ENCODE peak calls at places on chromosomes 13 and 19, in six cellular contexts. V is GM23338, S is suprapubic skin, M is breast epithelium, R is sigmoid colon, Q is K562. W is an unnamed sample.

GRCh38 chr19:4140237-4140711 is 13.2 kb upstream of the CREB3L3 start:
- DNase-seq in V (peak; percentile 94), S (no peak), M (no peak), R (no peak), Q (peak; percentile 81), W (peak; percentile 31)

GRCh38 chr13:35732565-35732964 is 256.1 kb upstream of the MAB21L1 start:
- DNase-seq in V (no peak), S (no peak), M (no peak), R (peak; percentile 77), Q (no peak), W (no peak)

GRCh38 chr13:31663880-31664585 is 75.3 kb upstream of the RXFP2 start:
- DNase-seq in V (peak; percentile 82), S (no peak), M (no peak), R (no peak), Q (no peak), W (no peak)

GRCh38 chr13:113082198-113083021 is 23.2 kb upstream of the F7 start:
- DNase-seq in V (no peak), S (no peak), M (no peak), R (no peak), Q (no peak), W (no peak)

GRCh38 chr13:45297456-45298205 is 43.4 kb downstream of the TPT1 start:
- DNase-seq in V (no peak), S (no peak), M (no peak), R (no peak), Q (no peak), W (no peak)

GRCh38 chr13:84972907-84973306 is 826.3 kb downstream of the SLITRK6 start:
- DNase-seq in V (no peak), S (no peak), M (no peak), R (no peak), Q (no peak), W (no peak)

GRCh38 chr13:99403458-99403971 is 96.3 kb upstream of the GPR183 start:
- DNase-seq in V (no peak), S (peak; percentile 58), M (no peak), R (no peak), Q (no peak), W (no peak)

GRCh38 chr13:31629085-31629785 is 110.1 kb upstream of the RXFP2 start:
- DNase-seq in V (no peak), S (no peak), M (no peak), R (no peak), Q (no peak), W (no peak)

DNA sequence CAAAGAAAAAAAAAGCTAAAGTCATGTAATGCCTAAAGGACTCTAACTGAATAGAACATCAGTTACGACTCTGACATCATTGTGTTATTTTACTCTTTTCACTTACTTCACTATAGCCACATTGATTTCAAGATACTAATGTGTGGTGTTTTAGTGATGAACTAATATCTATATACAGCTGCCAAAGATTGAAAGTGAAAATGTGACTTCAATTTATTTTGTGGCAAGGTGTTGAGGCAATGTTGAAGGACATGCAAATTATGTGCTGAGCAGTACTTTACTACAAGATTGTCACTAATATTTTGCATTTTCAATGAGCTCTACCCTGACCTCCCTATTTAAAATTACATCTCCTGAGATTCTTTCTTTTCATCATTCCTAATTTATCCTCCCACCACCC is 1911.9 kb upstream of the PCDH20 start:
- DNase-seq in V (no peak), S (no peak), M (no peak), R (no peak), Q (no peak), W (no peak)
- TF ChIP-seq POLR2AphosphoS5 in V (no peak), S (no peak), M (no peak), R (no peak), Q (no peak), W (no peak)

DNA sequence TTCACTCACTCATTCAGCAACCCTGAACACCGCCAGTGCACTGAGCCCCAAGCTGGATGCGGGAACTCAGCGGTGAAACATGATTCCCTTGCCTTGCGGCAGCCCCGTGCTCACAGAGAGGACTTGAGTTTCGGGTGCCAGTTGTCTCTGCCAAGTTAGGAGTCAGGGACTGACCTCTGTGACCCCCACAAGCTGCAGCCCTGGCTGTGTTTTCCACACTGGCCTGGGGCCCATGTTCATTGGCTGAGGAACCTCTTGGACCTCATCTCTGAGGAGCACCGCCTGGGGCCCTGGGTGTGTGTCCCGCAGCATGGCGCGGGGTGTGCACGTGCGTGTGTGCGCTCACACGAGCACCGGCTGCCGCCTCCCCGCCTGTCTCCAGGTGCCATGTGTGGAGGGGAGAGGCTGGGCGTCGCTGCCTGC is 31.0 kb downstream of the CAPN12 start:
- DNase-seq in V (no peak), S (no peak), M (no peak), R (peak; percentile 89), Q (no peak), W (no peak)
- H3K4me1 ChIP-seq in V (no peaks in the 10 kb centered on the region), S (peaks cover 57% of the 10 kb centered on the region), M (peaks cover 26% of the 10 kb centered on the region), R (peaks cover 75% of the 10 kb centered on the region), Q (peaks cover 22% of the 10 kb centered on the region), W (peaks cover 32% of the 10 kb centered on the region)

DNA sequence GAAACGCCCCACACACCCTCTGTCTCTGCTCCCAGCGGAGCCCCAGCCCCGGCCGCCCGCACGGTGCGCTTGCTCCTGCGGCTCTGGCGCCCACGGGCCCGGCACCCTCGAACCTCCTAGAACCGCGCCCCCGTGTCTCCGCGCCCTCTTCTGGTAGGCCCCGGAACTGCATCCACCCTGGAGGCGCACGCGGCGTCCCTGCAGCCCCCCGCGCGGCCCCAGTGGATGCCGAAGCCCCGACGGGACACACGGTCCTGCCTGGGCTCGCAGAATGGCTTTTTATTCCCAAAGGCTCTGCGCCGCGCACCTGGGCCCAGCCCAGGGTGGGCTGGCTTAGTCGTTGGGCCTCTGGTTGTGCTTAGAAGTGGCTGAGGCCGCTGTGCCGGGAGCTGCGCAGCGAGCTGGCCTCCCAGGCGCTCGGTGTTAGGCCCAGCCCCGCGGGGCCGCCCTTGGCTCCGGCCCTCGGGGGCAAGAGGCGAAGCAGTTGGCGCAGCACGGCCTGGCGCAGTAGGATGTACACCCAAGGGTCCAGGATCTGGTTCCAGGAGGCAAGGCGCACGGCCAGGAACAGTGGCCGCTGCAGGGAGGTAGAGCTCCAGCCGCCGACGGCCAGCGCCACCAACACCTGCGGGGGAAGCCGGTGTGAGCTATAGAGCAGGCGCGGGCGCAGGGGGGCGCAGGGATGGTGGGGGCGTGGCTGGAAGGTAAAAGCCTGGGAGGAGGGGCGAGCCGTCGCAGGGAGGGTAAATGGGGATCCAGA is 2.8 kb downstream of the PTGER1 start:
- DNase-seq in V (peak; percentile 92), S (peak; percentile 83), M (peak; percentile 73), R (no peak), Q (peak; percentile 86), W (no peak)
- TF ChIP-seq POLR2AphosphoS5 in V (peak; percentile 86), S (no peak), M (peak; percentile 25), R (peak; percentile 46), Q (no peak), W (peak; percentile 21)

GRCh38 chr13:41050041-41050440 is 11.3 kb upstream of the WBP4 start:
- DNase-seq in V (no peak), S (no peak), M (no peak), R (no peak), Q (no peak), W (no peak)

GRCh38 chr13:41054919-41055619 is 6.2 kb upstream of the WBP4 start:
- DNase-seq in V (peak; percentile 57), S (no peak), M (no peak), R (no peak), Q (peak; percentile 59), W (no peak)

GRCh38 chr13:41053384-41053826 is 7.9 kb upstream of the WBP4 start:
- DNase-seq in V (no peak), S (no peak), M (no peak), R (no peak), Q (peak; percentile 14), W (no peak)

GRCh38 chr13:41054212-41054877 is 7.0 kb upstream of the WBP4 start:
- DNase-seq in V (peak; percentile 63), S (no peak), M (no peak), R (no peak), Q (peak; percentile 68), W (peak; percentile 49)

DNA sequence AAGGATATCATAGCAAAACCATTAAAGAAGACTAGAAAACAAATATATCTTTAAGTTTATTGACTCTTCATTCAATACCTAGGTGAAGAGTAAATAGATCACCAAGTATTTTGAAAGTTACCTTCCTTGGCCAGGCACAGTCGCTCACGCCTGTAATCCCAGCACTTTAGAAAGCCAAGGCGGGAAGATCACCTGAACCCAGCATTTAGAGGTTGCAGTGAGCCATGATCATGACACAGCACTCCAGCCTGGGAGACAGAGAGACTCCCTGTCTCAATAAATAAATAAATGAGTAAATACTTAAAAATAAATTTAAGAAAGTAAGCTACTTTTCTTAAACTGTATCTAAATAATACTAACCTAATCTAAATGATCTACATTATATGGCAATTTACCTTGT is 8.9 kb upstream of the WBP4 start:
- DNase-seq in V (no peak), S (no peak), M (no peak), R (no peak), Q (peak; percentile 24), W (no peak)
- H3K4me1 ChIP-seq in V (no peaks in the 10 kb centered on the region), S (peaks cover 58% of the 10 kb centered on the region), M (no peaks in the 10 kb centered on the region), R (peaks cover 77% of the 10 kb centered on the region), Q (peaks cover 8% of the 10 kb centered on the region), W (peaks cover 5% of the 10 kb centered on the region)

GRCh38 chr13:110888390-110888789 is 26.5 kb downstream of the ANKRD10 start:
- DNase-seq in V (no peak), S (no peak), M (no peak), R (no peak), Q (no peak), W (no peak)

GRCh38 chr13:110887955-110888333 is 26.9 kb downstream of the ANKRD10 start:
- DNase-seq in V (peak; percentile 59), S (no peak), M (no peak), R (no peak), Q (no peak), W (no peak)

GRCh38 chr13:110893571-110893970 is 21.3 kb downstream of the ANKRD10 start:
- DNase-seq in V (no peak), S (no peak), M (no peak), R (no peak), Q (no peak), W (no peak)

GRCh38 chr13:110887242-110887954 is 27.5 kb downstream of the ANKRD10 start:
- DNase-seq in V (no peak), S (no peak), M (no peak), R (no peak), Q (no peak), W (no peak)

DNA sequence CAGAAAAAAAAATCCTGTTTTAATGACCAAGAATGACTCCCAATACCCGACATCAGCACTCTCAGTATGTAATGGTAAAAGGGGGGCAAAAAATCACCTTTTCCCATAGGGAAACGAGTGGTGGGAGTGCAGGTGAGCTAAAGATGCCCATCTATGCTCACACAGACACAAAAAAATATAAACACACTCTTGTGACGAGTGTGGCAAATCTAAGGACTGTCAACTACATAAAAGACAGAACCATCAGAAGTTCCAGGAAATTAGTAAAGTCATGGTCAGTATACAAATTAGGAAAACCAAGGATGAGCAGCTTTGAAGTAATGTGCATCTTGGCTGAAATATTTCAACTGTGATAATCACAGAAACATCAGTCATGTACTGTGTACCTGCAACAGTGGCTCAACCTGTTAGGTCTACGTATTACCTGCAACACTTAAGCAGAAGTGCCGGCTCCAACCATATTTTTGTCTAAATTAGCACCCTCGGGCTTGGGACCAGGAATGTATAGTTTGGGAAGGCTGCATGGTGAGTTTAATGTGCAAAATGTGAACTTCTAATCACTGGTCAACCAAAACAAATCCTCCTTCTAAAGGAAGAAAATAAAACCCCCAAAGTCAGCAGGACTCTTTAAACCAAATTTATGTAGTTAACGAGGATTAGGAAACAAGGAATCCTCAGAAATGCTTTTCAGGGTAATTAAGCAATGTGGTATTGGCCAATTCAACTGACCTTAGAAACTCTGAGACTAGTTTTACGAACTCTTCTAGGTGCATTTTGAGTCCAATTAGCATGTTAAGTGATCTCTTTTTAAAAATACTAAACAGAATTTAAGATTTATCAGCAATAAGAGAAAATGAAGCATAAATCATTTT is 24.4 kb downstream of the ANKRD10 start:
- DNase-seq in V (no peak), S (no peak), M (no peak), R (no peak), Q (no peak), W (no peak)
- TF ChIP-seq POLR2AphosphoS5 in V (no peak), S (no peak), M (no peak), R (no peak), Q (no peak), W (no peak)

GRCh38 chr19:2243274-2244121 is 5.6 kb upstream of the AMH start:
- DNase-seq in V (no peak), S (no peak), M (no peak), R (no peak), Q (no peak), W (no peak)
- H3K4me1 ChIP-seq in V (peaks cover 23% of the 10 kb centered on the region), S (peaks cover 47% of the 10 kb centered on the region), M (peaks cover 18% of the 10 kb centered on the region), R (peaks cover 62% of the 10 kb centered on the region), Q (peaks cover 68% of the 10 kb centered on the region), W (peaks cover 15% of the 10 kb centered on the region)